ENCODE peak calls at places on chromosomes 7 and 10, in seven cellular contexts. V is Caki2; M is activated CD4-positive, alpha-beta T cell treated with anti-CD3 and anti-CD28 coated beads, Interleukin-2, amount 50 U/mL, for 4 hours; D is M059J; K is CD8-positive, alpha-beta T cell; H is H7; R is epithelial cell of esophagus. Q is an unnamed sample.

GRCh38 chr7:92945840-92946239 is 109.5 kb upstream of the CDK6 start:
- DNase-seq in V (no peak), M (no peak), D (no peak), K (no peak), H (no peak), R (no peak), Q (peak)

GRCh38 chr10:44965104-44965503 is 5.5 kb downstream of the RASSF4 start:
- DNase-seq in V (no peak), M (no peak), D (no peak), K (no peak), H (peak), R (no peak), Q (no peak)

GRCh38 chr10:78890506-78890905 is 178.3 kb upstream of the ZMIZ1 start:
- DNase-seq in V (no peak), M (no peak), D (no peak), K (no peak), H (no peak), R (no peak), Q (peak)

GRCh38 chr10:70323697-70324340 is 40.0 kb upstream of the NPFFR1 start:
- DNase-seq in V (no peak), M (no peak), D (no peak), K (no peak), H (peak), R (no peak), Q (no peak)

GRCh38 chr7:67422601-67423000 is 426.0 kb downstream of the TYW1 start:
- DNase-seq in V (no peak), M (no peak), D (no peak), K (no peak), H (no peak), R (no peak), Q (no peak)

GRCh38 chr10:86169506-86170254 is 196.9 kb downstream of the GRID1 start:
- DNase-seq in V (no peak), M (no peak), D (no peak), K (no peak), H (no peak), R (no peak), Q (no peak)

GRCh38 chr10:79148452-79149344 is 79.9 kb downstream of the ZMIZ1 start:
- DNase-seq in V (no peak), M (no peak), D (peak), K (no peak), H (no peak), R (peak), Q (peak)

GRCh38 chr10:48551796-48552591 is 52.9 kb downstream of the ARHGAP22 start:
- DNase-seq in V (peak), M (no peak), D (peak), K (no peak), H (peak), R (peak), Q (no peak)

GRCh38 chr7:32587431-32587948 is 92.2 kb downstream of the AVL9 start:
- DNase-seq in V (peak), M (no peak), D (peak), K (no peak), H (no peak), R (peak), Q (no peak)

GRCh38 chr7:107951896-107952295 is 51.1 kb downstream of the LAMB1 start:
- DNase-seq in V (peak), M (no peak), D (peak), K (no peak), H (no peak), R (no peak), Q (no peak)

GRCh38 chr7:126605553-126605952 is 647.2 kb downstream of the GRM8 start:
- DNase-seq in V (no peak), M (no peak), D (no peak), K (no peak), H (no peak), R (no peak), Q (no peak)

GRCh38 chr10:82908096-82908495 is 1033.1 kb downstream of the NRG3 start:
- DNase-seq in V (no peak), M (no peak), D (no peak), K (no peak), H (no peak), R (no peak), Q (no peak)

GRCh38 chr10:78570633-78571032 is 498.1 kb upstream of the ZMIZ1 start:
- DNase-seq in V (no peak), M (no peak), D (no peak), K (no peak), H (peak), R (no peak), Q (no peak)

GRCh38 chr7:135251502-135252327 is 18.1 kb downstream of the STRA8 start:
- DNase-seq in V (no peak), M (no peak), D (no peak), K (no peak), H (no peak), R (no peak), Q (no peak)

GRCh38 chr10:44968887-44969400 is 9.3 kb downstream of the RASSF4 start:
- DNase-seq in V (no peak), M (no peak), D (no peak), K (no peak), H (no peak), R (no peak), Q (no peak)

GRCh38 chr7:137395425-137395824 is 51.9 kb upstream of the PTN start:
- DNase-seq in V (no peak), M (no peak), D (no peak), K (no peak), H (no peak), R (no peak), Q (no peak)

GRCh38 chr7:8125680-8126444 is 136.1 kb downstream of the ICA1 start:
- DNase-seq in V (no peak), M (peak), D (no peak), K (peak), H (no peak), R (peak), Q (peak)

GRCh38 chr7:39507866-39508551 is 58.2 kb upstream of the YAE1 start:
- DNase-seq in V (peak), M (no peak), D (peak), K (no peak), H (no peak), R (no peak), Q (no peak)

GRCh38 chr7:92781117-92781720 is 55.2 kb downstream of the CDK6 start:
- DNase-seq in V (no peak), M (no peak), D (peak), K (no peak), H (no peak), R (no peak), Q (no peak)

GRCh38 chr10:118745056-118745455 is 9.7 kb downstream of the CACUL1 start:
- DNase-seq in V (peak), M (no peak), D (no peak), K (no peak), H (no peak), R (peak), Q (no peak)

GRCh38 chr7:25557379-25557916 is 329.2 kb upstream of the NPVF start:
- DNase-seq in V (no peak), M (no peak), D (no peak), K (no peak), H (no peak), R (no peak), Q (no peak)

GRCh38 chr10:93445097-93445960 is 36.8 kb downstream of the MYOF start:
- DNase-seq in V (peak), M (no peak), D (peak), K (no peak), H (peak), R (peak), Q (peak)

GRCh38 chr7:99021941-99022560 is 121.9 kb downstream of the SMURF1 start:
- DNase-seq in V (no peak), M (no peak), D (no peak), K (no peak), H (no peak), R (peak), Q (no peak)

GRCh38 chr7:5414876-5415275 is 8.8 kb downstream of the TNRC18 start:
- DNase-seq in V (no peak), M (no peak), D (no peak), K (no peak), H (peak), R (no peak), Q (no peak)

GRCh38 chr7:34158311-34158710 is 253.0 kb downstream of the BMPER start:
- DNase-seq in V (no peak), M (no peak), D (no peak), K (no peak), H (no peak), R (no peak), Q (no peak)

GRCh38 chr10:28991326-28991725 is 297.5 kb upstream of the LYZL1 start:
- DNase-seq in V (peak), M (no peak), D (peak), K (no peak), H (no peak), R (peak), Q (peak)

GRCh38 chr7:92645531-92646061 is 55.4 kb upstream of the FAM133B start:
- DNase-seq in V (peak), M (no peak), D (peak), K (no peak), H (no peak), R (peak), Q (peak)

GRCh38 chr7:121001932-121002754 is 13.6 kb downstream of the CPED1 start:
- DNase-seq in V (no peak), M (no peak), D (no peak), K (no peak), H (no peak), R (no peak), Q (no peak)

GRCh38 chr7:131843862-131844261 is 287.4 kb upstream of the PODXL start:
- DNase-seq in V (peak), M (no peak), D (peak), K (no peak), H (no peak), R (no peak), Q (peak)

GRCh38 chr7:131507592-131508331 is 48.7 kb downstream of the PODXL start:
- DNase-seq in V (peak), M (peak), D (peak), K (peak), H (peak), R (peak), Q (peak)

GRCh38 chr10:71553371-71553900 is 156.7 kb downstream of the CDH23 start:
- DNase-seq in V (no peak), M (no peak), D (no peak), K (no peak), H (peak), R (no peak), Q (no peak)

Q was measured in colonic mucosa.